ENCODE peak calls at places on chromosomes 12 and 14, in six cellular contexts. F is H9, H is IMR-90, Z is H1, P is trophoblast cell, E is mesenchymal stem cell. U is an unnamed sample.

GRCh38 chr12:24087294-24087693 is 137.8 kb upstream of the SOX5 start:
- DNase-seq in H (no peak), Z (no peak), P (no peak), E (no peak), F (no peak), U (no peak)

GRCh38 chr12:50050410-50051280 is 6.8 kb upstream of the ASIC1 start:
- DNase-seq in Z (no peak), F (peak), E (peak), P (peak), H (peak), U (no peak)

GRCh38 chr14:55438066-55438683 is 2.2 kb downstream of the TBPL2 start:
- DNase-seq in H (peak), Z (no peak), P (peak), F (no peak), E (peak), U (peak)

GRCh38 chr14:99644723-99645544 is at the start of gene HHIPL1:
- DNase-seq in P (peak), F (no peak), E (peak), H (peak), Z (no peak), U (no peak)

GRCh38 chr12:43722621-43723020 is 36.0 kb downstream of the PUS7L start:
- DNase-seq in E (no peak), P (no peak), F (no peak), Z (no peak), H (no peak), U (peak)

GRCh38 chr12:15928345-15928744 is 17.2 kb downstream of the DERA start:
- DNase-seq in E (peak), H (peak), P (peak), F (no peak), Z (no peak), U (no peak)

GRCh38 chr12:74646831-74647230 is 109.2 kb downstream of the ATXN7L3B start:
- DNase-seq in H (no peak), Z (no peak), E (peak), P (peak), F (no peak), U (no peak)

GRCh38 chr14:101363880-101364391 is 197.4 kb upstream of the DIO3 start:
- DNase-seq in H (no peak), E (no peak), F (no peak), Z (no peak), P (no peak), U (no peak)

GRCh38 chr14:75610839-75611238 is 32.4 kb downstream of the FLVCR2 start:
- DNase-seq in P (peak), E (peak), F (no peak), Z (no peak), H (no peak), U (no peak)

GRCh38 chr14:77607741-77608302 is 8.6 kb downstream of the SPTLC2 start:
- DNase-seq in P (no peak), Z (no peak), H (no peak), E (no peak), F (peak), U (no peak)

GRCh38 chr12:87280356-87280755 is 748.8 kb downstream of the C12orf50 start:
- DNase-seq in Z (no peak), F (no peak), P (no peak), H (no peak), E (no peak), U (no peak)

GRCh38 chr14:104037903-104038302 is 47.6 kb upstream of the ASPG start:
- DNase-seq in Z (no peak), F (no peak), H (no peak), P (no peak), E (no peak), U (no peak)

GRCh38 chr12:68349083-68349700 is 17.0 kb upstream of the MDM1 start:
- DNase-seq in E (no peak), F (no peak), P (no peak), H (peak), Z (no peak), U (no peak)

GRCh38 chr12:130420071-130420470 is 82.4 kb downstream of the PIWIL1 start:
- DNase-seq in F (no peak), H (no peak), P (no peak), E (no peak), Z (no peak), U (no peak)

GRCh38 chr14:100857196-100857922 is 31.4 kb downstream of the MEG3 start:
- DNase-seq in P (no peak), Z (no peak), E (no peak), F (no peak), H (no peak), U (no peak)

GRCh38 chr14:53430870-53431269 is 277.7 kb upstream of the DDHD1 start:
- DNase-seq in Z (no peak), P (peak), H (peak), F (no peak), E (no peak), U (no peak)

GRCh38 chr12:94171595-94171930 is 23.2 kb downstream of the PLXNC1 start:
- DNase-seq in P (peak), F (no peak), H (peak), Z (no peak), E (peak), U (no peak)

GRCh38 chr12:74105434-74105833 is 432.2 kb upstream of the ATXN7L3B start:
- DNase-seq in F (no peak), E (peak), Z (no peak), H (no peak), P (no peak), U (no peak)

GRCh38 chr12:130161261-130162231 is 718 bp upstream of the FZD10 start:
- DNase-seq in E (no peak), F (peak), Z (peak), H (no peak), P (peak), U (peak)

GRCh38 chr12:55720071-55720564 is at the start of gene RDH5:
- DNase-seq in H (peak), Z (no peak), P (no peak), E (no peak), F (no peak), U (no peak)

GRCh38 chr12:100391856-100392255 is 35.0 kb downstream of the SLC17A8 start:
- DNase-seq in P (peak), F (no peak), Z (no peak), H (no peak), E (no peak), U (no peak)

GRCh38 chr12:29427964-29428363 is 47.0 kb upstream of the ERGIC2 start:
- DNase-seq in Z (no peak), P (peak), F (no peak), E (peak), H (no peak), U (no peak)

GRCh38 chr12:128702344-128702743 is 121.4 kb downstream of the SLC15A4 start:
- DNase-seq in F (no peak), Z (no peak), H (no peak), P (no peak), E (no peak), U (no peak)

GRCh38 chr14:84643438-84643837 is 886.5 kb upstream of the FLRT2 start:
- DNase-seq in P (peak), E (no peak), H (no peak), Z (no peak), F (no peak), U (no peak)

GRCh38 chr12:82652071-82652470 is 34.6 kb upstream of the TMTC2 start:
- DNase-seq in P (no peak), Z (no peak), H (no peak), F (no peak), E (no peak), U (no peak)

GRCh38 chr12:52171950-52172512 is 19.8 kb downstream of the KRT80 start:
- DNase-seq in E (no peak), Z (no peak), F (peak), P (peak), H (peak), U (no peak)

GRCh38 chr12:18158774-18159557 is 69.0 kb upstream of the RERGL start:
- DNase-seq in H (peak), E (peak), F (peak), Z (no peak), P (peak), U (no peak)

GRCh38 chr12:110287986-110288385 is 6.9 kb downstream of the ATP2A2 start:
- DNase-seq in F (no peak), H (no peak), Z (no peak), E (no peak), P (no peak), U (no peak)

GRCh38 chr14:99602054-99602787 is 1.8 kb downstream of the CCDC85C start:
- DNase-seq in P (peak), H (peak), Z (no peak), E (no peak), F (no peak), U (no peak)

GRCh38 chr14:103528158-103528511 is 861 bp upstream of the TRMT61A start:
- DNase-seq in P (no peak), H (no peak), F (no peak), Z (no peak), E (peak), U (no peak)

GRCh38 chr14:96501383-96501745 is 818 bp upstream of the PAPOLA start:
- DNase-seq in E (no peak), F (no peak), P (no peak), H (no peak), Z (no peak), U (no peak)

GRCh38 chr14:96501746-96502620 is at the start of gene PAPOLA:
- DNase-seq in F (peak), E (peak), H (peak), P (peak), Z (peak), U (peak)

GRCh38 chr14:96507723-96508122 is 5.5 kb downstream of the PAPOLA start:
- DNase-seq in E (no peak), H (no peak), F (no peak), Z (no peak), P (no peak), U (no peak)

GRCh38 chr14:96497586-96497985 is 4.6 kb upstream of the PAPOLA start:
- DNase-seq in H (no peak), Z (no peak), E (no peak), F (no peak), P (peak), U (no peak)

DNA sequence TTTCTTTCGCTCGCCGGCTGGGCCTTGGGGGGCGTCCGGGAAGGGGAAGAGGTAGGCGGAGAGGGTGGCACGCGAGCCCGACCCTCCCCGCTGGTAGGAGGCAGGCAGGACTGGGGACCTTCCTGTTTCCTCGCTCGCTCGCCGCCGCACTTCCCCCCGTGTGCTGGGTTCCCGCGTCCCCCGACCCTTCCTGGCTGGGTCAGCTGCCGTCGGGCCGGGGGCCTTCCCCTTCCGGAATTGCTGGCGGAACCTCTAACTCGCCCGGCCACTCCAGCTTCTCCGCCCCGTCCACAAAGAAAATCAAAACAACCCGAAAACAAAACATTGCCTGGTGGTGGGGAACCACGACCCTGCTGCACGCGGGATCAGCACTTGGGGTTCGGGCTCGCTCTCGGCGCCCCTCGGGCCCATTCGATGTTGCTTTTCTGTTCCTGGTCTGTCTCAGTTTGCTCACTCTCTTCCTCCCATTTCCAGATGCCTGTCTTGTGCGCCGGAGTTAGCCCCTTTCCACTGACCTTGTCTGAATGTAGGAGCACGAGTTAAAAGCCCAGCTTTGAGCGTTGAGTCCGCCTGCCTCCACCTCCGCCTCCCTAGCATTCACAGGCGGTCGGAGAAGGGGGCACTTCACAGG is 554 bp downstream of the PAPOLA start:
- DNase-seq in H (peak), F (peak), E (peak), P (peak), Z (no peak), U (peak)
- H2BK120ac ChIP-seq in H (no peak), F (peak), E (peak), P (peak), Z (no peak), U (peak)

DNA sequence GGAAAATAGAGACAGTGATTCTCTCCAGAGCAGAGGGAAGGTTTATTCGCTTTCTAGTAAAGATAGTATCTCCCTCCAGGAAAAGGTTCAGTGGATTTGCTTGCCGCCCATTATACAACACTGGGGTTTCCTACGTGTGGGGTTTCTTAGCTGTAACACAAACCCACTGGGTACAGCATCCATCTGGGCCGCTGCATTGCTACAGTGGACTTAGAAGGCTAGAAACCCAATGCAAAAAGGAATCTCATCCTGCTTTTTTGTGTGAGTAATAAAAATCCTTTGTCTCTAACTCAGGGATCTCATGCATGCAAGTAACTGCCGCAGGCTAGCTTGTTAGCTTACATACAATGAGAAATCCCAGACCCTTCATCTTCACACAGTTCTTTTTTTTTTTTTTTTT is 67.1 kb upstream of the BCL2L14 start:
- DNase-seq in E (no peak), F (no peak), Z (no peak), P (no peak), H (no peak), U (no peak)
- H3K14ac ChIP-seq in E (no peak), F (no peak), Z (no peak), P (no peak), H (no peak), U (no peak)

DNA sequence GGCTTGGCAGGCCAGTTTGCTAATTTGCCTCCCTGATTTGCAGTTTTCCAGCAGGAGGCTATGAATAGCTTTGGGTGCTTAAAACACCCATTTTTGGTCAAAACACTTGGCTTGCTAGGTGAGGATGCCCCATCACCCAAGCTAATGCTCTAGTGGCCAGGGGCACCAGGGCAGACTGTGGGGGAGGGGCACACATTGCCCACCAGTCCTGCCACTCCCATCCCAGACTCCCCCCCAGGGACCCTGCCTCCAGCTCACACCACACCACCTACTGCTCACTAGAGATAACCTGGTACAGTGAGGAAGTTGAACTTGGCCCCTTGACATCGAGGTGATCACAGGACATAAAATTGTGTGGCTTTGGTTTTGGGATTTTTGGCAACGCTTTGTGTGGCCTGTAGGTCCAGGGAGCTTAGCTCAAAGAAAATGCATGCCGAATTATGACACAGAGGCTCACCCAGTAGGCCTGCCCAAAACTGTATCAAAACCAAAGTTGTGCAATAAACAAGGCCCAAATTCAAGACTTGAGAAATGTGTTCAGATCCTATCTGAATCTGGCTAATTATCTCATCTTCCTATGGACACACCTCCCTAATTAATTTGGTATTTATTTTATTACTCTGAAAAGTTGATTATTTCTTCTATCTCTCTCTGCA is 4.3 kb downstream of the NUAK1 start:
- DNase-seq in E (no peak), F (no peak), P (no peak), Z (no peak), H (no peak), U (no peak)
- H2BK120ac ChIP-seq in E (no peak), F (no peak), P (no peak), Z (peak), H (peak), U (no peak)

DNA sequence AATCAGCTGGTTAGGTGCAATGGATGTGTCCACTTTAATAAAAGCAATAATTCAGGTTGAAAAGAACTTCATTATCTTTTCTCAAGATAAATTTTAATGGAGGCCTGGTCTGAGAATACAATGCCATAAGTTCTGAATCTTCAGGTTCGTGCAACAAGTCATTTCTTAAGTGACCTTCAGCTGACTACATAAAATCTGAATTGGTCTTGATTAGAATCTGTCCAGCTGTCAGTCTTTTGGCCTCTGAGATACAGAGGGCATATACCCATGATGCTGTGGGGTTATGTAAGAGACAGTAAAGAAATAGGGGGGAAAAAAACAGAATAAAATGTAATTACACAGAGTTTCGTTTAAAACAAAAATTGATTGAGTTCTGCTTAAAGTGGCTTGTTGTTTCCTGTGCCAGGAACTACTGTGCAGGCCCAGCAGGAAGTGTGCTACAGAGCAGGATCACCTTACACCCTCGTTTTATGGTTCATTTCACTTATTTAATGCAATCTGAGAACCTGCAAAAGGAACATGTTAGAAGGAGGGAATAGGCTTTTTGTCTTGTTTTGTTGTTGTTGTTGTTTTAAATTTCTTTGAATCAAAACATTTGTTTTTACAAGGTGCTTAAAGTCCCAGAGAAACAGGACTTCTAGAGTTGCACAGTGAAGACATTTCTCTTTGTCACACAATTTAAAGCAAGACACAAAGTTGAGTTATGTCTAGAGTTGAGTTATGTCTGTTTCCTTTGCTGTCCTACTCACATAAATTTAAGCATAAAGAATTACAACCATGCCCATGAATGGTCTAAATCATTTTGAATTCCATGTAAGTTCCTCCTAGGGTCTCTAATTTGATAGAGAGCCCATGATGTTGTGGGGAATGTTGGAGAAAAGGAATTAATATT is 64.2 kb downstream of the LGR5 start:
- DNase-seq in Z (no peak), H (no peak), F (no peak), E (no peak), P (no peak), U (peak)
- H3K14ac ChIP-seq in Z (no peak), H (no peak), F (no peak), E (no peak), P (no peak), U (no peak)

DNA sequence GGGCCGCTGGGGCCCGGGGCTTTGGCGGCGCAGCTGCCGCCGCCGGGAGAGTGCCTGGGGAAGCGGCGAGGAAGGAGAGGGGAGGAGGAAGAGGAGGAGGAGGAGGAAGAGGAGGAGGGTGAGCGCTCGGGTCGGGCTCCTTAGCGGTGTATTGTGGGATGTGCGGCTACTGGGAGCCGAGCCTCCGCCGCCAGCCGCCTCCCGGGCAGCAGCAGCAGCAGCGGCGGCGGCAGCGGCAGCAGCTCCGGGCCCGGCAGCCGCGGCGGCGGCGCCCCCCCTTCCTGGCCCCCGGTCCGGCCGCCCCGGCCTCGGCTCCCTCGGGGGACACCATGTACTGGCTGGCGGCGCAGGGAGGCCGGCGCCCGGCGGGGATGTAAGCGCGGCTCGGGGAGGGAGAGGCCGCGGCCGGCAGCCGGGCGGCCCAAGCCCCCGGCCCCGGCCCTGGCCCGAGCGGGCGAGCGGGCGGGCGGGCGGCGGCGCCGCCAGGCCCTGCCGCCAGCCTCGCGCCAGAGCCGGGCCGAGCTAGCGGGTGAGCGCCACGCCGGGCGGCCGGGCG is at the start of gene SETD1B:
- DNase-seq in E (peak), F (no peak), H (peak), Z (no peak), P (peak), U (no peak)
- H2BK120ac ChIP-seq in E (peak), F (peak), H (peak), Z (no peak), P (peak), U (peak)

U was measured in neuronal stem cell.